ENCODE peak calls at places on chromosomes 7 and 10, in four cellular contexts. T is bronchial epithelial cell, S is RWPE1, V is AG09319. N is an unnamed sample.

GRCh38 chr10:122435212-122435827 is 19.1 kb upstream of the ARMS2 start:
- DNase-seq in T (peak; percentile 49), S (peak; percentile 48), V (no peak), N (peak; percentile 18)

GRCh38 chr7:88095-88926 is 104.1 kb upstream of the FAM20C start:
- DNase-seq in T (no peak), S (no peak), V (no peak), N (no peak)

GRCh38 chr10:113058175-113058961 is 108.3 kb downstream of the TCF7L2 start:
- DNase-seq in T (peak; percentile 54), S (peak; percentile 45), V (peak; percentile 31), N (no peak)

GRCh38 chr10:3071405-3072198 is 4.3 kb downstream of the PFKP start:
- DNase-seq in T (peak; percentile 96), S (peak; percentile 62), V (no peak), N (peak; percentile 85)

GRCh38 chr7:44381494-44382220 is 56.3 kb upstream of the CAMK2B start:
- DNase-seq in T (no peak), S (no peak), V (no peak), N (no peak)

GRCh38 chr7:74037609-74038008 is 9.6 kb downstream of the ELN start:
- DNase-seq in T (no peak), S (no peak), V (no peak), N (no peak)

GRCh38 chr10:1670541-1671365 is 66.6 kb downstream of the ADARB2 start:
- DNase-seq in T (peak; percentile 25), S (peak; percentile 30), V (no peak), N (no peak)

GRCh38 chr7:22841954-22842353 is 19.3 kb upstream of the TOMM7 start:
- DNase-seq in T (no peak), S (no peak), V (peak; percentile 82), N (no peak)

GRCh38 chr7:69912141-69912540 is 313.9 kb downstream of the AUTS2 start:
- DNase-seq in T (no peak), S (no peak), V (no peak), N (no peak)

GRCh38 chr10:48932831-48933670 is 6.6 kb downstream of the LRRC18 start:
- DNase-seq in T (no peak), S (no peak), V (no peak), N (no peak)

GRCh38 chr7:96311967-96312366 is 9.9 kb downstream of the SLC25A13 start:
- DNase-seq in T (peak; percentile 55), S (no peak), V (no peak), N (no peak)

GRCh38 chr7:112995091-112995824 is 91.4 kb downstream of the GPR85 start:
- DNase-seq in T (no peak), S (no peak), V (peak; percentile 23), N (no peak)

GRCh38 chr7:665751-666453 is 60.6 kb upstream of the DNAAF5 start:
- DNase-seq in T (no peak), S (no peak), V (no peak), N (no peak)

GRCh38 chr7:2269468-2270460 is 27.7 kb downstream of the NUDT1 start:
- DNase-seq in T (no peak), S (no peak), V (no peak), N (no peak)

GRCh38 chr10:49106451-49106850 is 8.9 kb downstream of the VSTM4 start:
- DNase-seq in T (no peak), S (no peak), V (no peak), N (no peak)

GRCh38 chr7:5428470-5429252 is 5.0 kb upstream of the TNRC18 start:
- DNase-seq in T (peak; percentile 63), S (peak; percentile 39), V (peak; percentile 75), N (no peak)

GRCh38 chr10:71326464-71326881 is 7.4 kb downstream of the SLC29A3 start:
- DNase-seq in T (no peak), S (no peak), V (no peak), N (no peak)

GRCh38 chr7:50646069-50646468 is 80.9 kb upstream of the DDC start:
- DNase-seq in T (no peak), S (no peak), V (no peak), N (no peak)

GRCh38 chr10:122014652-122015248 is 25.8 kb downstream of the TACC2 start:
- DNase-seq in T (no peak), S (no peak), V (no peak), N (no peak)

GRCh38 chr10:73873163-73873842 is 1.1 kb downstream of the CAMK2G start:
- DNase-seq in T (no peak), S (no peak), V (no peak), N (no peak)

GRCh38 chr10:5555031-5555510 is 30.3 kb downstream of the CALML3 start:
- DNase-seq in T (no peak), S (no peak), V (no peak), N (no peak)

GRCh38 chr7:33873518-33873917 is 31.8 kb upstream of the BMPER start:
- DNase-seq in T (no peak), S (no peak), V (no peak), N (no peak)

GRCh38 chr7:26321440-26321839 is 29.8 kb downstream of the SNX10 start:
- DNase-seq in T (peak; percentile 61), S (peak; percentile 34), V (no peak), N (no peak)

GRCh38 chr10:12243860-12244620 is 48.1 kb downstream of the CDC123 start:
- DNase-seq in T (no peak), S (no peak), V (no peak), N (no peak)

GRCh38 chr10:100697070-100697469 is 48.3 kb upstream of the PAX2 start:
- DNase-seq in T (peak; percentile 58), S (peak; percentile 46), V (peak; percentile 14), N (peak; percentile 24)

GRCh38 chr10:91198781-91199180 is 21.7 kb upstream of the PCGF5 start:
- DNase-seq in T (peak; percentile 32), S (no peak), V (peak; percentile 72), N (no peak)

GRCh38 chr10:34702093-34702952 is 112.8 kb downstream of the PARD3 start:
- DNase-seq in T (peak; percentile 91), S (no peak), V (no peak), N (no peak)

GRCh38 chr10:76285012-76285411 is 853.6 kb downstream of the LRMDA start:
- DNase-seq in T (peak; percentile 96), S (peak; percentile 42), V (peak; percentile 37), N (no peak)

GRCh38 chr7:135573541-135573940 is 15.8 kb downstream of the NUP205 start:
- DNase-seq in T (no peak), S (no peak), V (no peak), N (no peak)

GRCh38 chr10:46270086-46270811 is 16.5 kb upstream of the ANTXRL start:
- DNase-seq in T (no peak), S (no peak), V (no peak), N (no peak)

GRCh38 chr7:48090095-48090805 is 1.2 kb downstream of the UPP1 start:
- DNase-seq in T (no peak), S (no peak), V (no peak), N (no peak)

DNA sequence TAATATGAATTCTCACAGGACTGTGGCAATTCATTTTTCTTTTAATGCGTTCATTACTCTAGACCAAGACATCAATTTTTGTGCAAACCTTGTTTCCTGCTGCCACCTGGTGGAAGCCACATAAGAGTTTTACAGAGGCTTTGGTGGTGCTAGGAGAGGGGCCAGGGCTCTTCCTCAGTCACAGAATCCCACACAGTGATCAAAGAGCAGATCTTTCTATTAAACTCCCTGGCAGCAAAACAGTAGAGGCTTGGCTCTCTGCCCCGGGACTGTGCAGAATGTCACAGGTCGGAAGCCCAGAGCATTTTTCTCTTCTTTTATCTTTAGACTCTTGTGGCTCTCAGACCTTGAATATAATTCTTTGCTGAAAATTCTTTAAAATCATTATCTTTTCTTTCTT is 506.4 kb upstream of the C7orf33 start:
- DNase-seq in T (peak; percentile 25), S (peak; percentile 5), V (no peak), N (peak; percentile 25)
- TF ChIP-seq CTCF in T (peak; percentile 45), S (peak; percentile 55), V (peak; percentile 54), N (peak; percentile 79)

DNA sequence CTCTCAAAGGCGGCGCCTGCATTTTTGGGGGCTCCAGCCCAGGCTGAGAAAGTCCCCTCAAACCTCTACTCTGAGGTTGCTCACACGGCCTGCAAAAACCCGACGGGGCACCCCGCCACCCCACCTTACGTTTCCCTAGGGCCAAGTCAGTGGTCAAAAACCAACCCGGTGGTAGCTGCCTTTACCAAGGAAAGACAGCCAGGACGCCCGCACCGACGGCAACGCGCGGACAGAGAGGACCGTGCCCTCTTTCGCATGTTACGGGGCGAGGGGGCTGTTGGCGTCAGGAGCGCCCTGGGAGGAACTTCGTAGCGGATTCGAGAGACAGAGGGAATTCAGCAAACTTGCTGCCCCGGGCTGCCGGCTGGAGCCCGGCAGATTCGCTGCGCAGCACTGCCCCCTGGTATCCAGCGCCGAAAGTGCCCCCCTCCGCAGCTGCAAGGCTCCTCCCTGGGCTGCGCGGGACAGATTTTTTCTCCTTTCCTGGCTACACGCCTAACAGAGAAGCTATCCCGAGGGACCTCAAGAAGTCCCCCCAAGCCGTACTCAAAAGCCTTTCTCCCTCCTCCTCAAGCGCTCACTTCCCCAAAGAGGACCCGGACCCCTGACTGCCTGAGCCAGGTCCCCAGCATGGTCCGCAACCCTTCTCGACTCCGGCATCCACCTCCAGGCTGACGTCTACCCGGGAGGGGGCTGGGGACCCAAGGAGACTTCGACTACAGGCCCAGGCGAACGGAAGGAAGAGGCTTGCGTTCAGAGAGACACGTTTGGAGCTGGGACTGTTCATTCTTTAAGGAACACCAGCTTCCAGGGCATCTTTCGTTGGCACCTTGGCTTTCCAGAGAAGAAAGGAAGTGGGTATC is 27.7 kb upstream of the VAX1 start:
- DNase-seq in T (no peak), S (peak; percentile 87), V (no peak), N (no peak)
- TF ChIP-seq CTCF in T (peak; percentile 81), S (peak; percentile 24), V (peak; percentile 64), N (peak; percentile 96)

GRCh38 chr7:108454674-108455523 is 1.3 kb downstream of the NRCAM start:
- DNase-seq in T (no peak), S (peak; percentile 17), V (no peak), N (no peak)
- TF ChIP-seq CTCF in T (no peak), S (no peak), V (peak; percentile 3), N (no peak)

GRCh38 chr7:29297194-29297890 is 102.8 kb downstream of the CHN2 start:
- DNase-seq in T (no peak), S (no peak), V (no peak), N (no peak)
- TF ChIP-seq CTCF in T (no peak), S (no peak), V (peak; percentile 2), N (peak; percentile 61)

DNA sequence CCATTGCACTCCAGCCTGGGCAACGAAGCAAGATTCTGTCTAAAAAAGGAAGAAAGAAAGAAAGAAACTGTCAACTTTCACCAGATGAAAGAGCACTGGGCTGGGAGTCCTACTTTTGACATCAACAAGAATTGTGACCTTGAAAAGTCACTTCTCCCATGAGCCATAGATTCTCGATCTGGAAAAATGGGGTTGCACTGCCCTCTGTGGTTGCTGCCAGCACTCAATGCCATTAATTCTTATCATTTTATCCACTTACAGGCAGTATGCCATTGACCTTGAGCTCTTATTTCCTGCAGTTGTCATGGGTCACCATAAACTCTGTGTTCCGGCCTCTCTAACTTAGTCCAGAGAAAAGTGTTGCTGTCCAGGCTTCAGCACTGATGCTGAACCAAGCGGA is 137.2 kb downstream of the NOC3L start:
- DNase-seq in T (peak; percentile 24), S (no peak), V (no peak), N (peak; percentile 20)
- TF ChIP-seq CTCF in T (peak; percentile 38), S (no peak), V (no peak), N (peak; percentile 56)

DNA sequence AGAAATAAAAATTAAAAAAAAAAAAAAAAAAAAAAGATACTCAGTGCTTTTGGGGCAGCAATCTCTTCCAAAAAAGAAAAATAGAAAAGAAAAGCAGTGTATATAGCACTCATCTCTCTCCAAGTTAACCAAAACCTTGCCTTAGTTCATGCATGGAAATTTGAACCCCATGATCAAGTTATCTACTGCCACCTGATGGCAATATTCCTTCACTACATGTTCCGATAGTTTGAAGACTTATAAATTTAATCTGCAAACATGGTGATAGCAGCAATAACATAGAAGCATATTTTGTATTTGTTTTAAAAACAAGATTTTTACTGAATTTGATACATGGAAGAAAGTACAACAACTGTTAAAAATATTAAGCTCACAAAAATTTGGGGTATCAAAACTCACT is 48.6 kb upstream of the SLIT1 start:
- DNase-seq in T (peak; percentile 57), S (peak; percentile 28), V (no peak), N (no peak)
- TF ChIP-seq CTCF in T (peak; percentile 48), S (peak; percentile 65), V (peak; percentile 56), N (peak; percentile 76)

N was measured in Panc1.